ENCODE peak calls at places on chromosomes 2 and 18, in seven cellular contexts. Q is astrocyte of the spinal cord; U is neural crest cell; X is hepatocyte; Y is GM23338; Z is CD8-positive, alpha-beta T cell; B is lower lobe of right lung. F is an unnamed sample.

GRCh38 chr2:98801286-98801685 is 70.4 kb upstream of the MGAT4A start:
- DNase-seq in B (no peak), U (no peak), Y (no peak), Z (no peak), X (no peak), Q (no peak), F (no peak)

GRCh38 chr18:33761363-33761762 is 183.3 kb downstream of the ASXL3 start:
- DNase-seq in B (no peak), Y (no peak), U (no peak), Q (peak), Z (no peak), X (peak), F (no peak)

GRCh38 chr2:23069156-23069555 is 315.8 kb upstream of the KLHL29 start:
- DNase-seq in U (no peak), B (no peak), Q (no peak), Y (no peak), X (peak), Z (no peak), F (no peak)

GRCh38 chr2:236875906-236876505 is 209.7 kb upstream of the COPS8 start:
- DNase-seq in Y (no peak), Q (no peak), U (no peak), X (peak), B (no peak), Z (no peak), F (no peak)

GRCh38 chr2:203170502-203170901 is 68.3 kb upstream of the CYP20A1 start:
- DNase-seq in X (no peak), Q (no peak), Z (no peak), U (no peak), Y (no peak), B (no peak), F (no peak)

GRCh38 chr2:98577313-98577712 is 31.0 kb downstream of the COA5 start:
- DNase-seq in X (no peak), Z (no peak), U (no peak), Y (no peak), B (no peak), Q (no peak), F (no peak)

GRCh38 chr2:27912512-27912911 is 22.0 kb downstream of the BABAM2 start:
- DNase-seq in Z (no peak), Q (no peak), U (no peak), B (no peak), X (no peak), Y (no peak), F (no peak)

GRCh38 chr2:112165296-112165695 is 27.1 kb downstream of the FBLN7 start:
- DNase-seq in B (no peak), Y (no peak), Z (no peak), U (no peak), X (no peak), Q (no peak), F (no peak)

GRCh38 chr2:186256540-186256939 is 229.5 kb upstream of the ZC3H15 start:
- DNase-seq in Y (peak), U (no peak), B (no peak), Z (no peak), Q (peak), X (peak), F (no peak)

GRCh38 chr2:105732096-105732495 is 12.6 kb upstream of the NCK2 start:
- DNase-seq in Z (no peak), Y (no peak), U (no peak), Q (no peak), X (no peak), B (no peak), F (no peak)

GRCh38 chr2:3389193-3389592 is 9.7 kb downstream of the TRAPPC12 start:
- DNase-seq in Q (no peak), Z (no peak), B (no peak), U (no peak), X (no peak), Y (no peak), F (no peak)

GRCh38 chr2:29663266-29663665 is 258.1 kb downstream of the ALK start:
- DNase-seq in U (no peak), Z (no peak), X (no peak), B (no peak), Q (peak), Y (no peak), F (no peak)

GRCh38 chr18:250685-251084 is 17.2 kb downstream of the THOC1 start:
- DNase-seq in U (no peak), Z (no peak), Q (peak), X (no peak), B (no peak), Y (no peak), F (no peak)

GRCh38 chr2:60149151-60149550 is 404.3 kb downstream of the BCL11A start:
- DNase-seq in U (no peak), Z (no peak), Q (no peak), X (no peak), B (no peak), Y (no peak), F (no peak)

GRCh38 chr2:54097124-54097523 is 18.3 kb upstream of the ACYP2 start:
- DNase-seq in Z (no peak), Y (no peak), Q (no peak), U (no peak), X (no peak), B (no peak), F (no peak)

GRCh38 chr18:79508565-79509535 is 113.1 kb downstream of the NFATC1 start:
- DNase-seq in Z (no peak), B (peak), X (no peak), Q (no peak), U (no peak), Y (no peak), F (no peak)

GRCh38 chr2:75481041-75481836 is 79.5 kb downstream of the EVA1A start:
- DNase-seq in Z (no peak), B (no peak), Q (peak), Y (peak), U (no peak), X (peak), F (no peak)

GRCh38 chr2:239152239-239152915 is 248.4 kb downstream of the HDAC4 start:
- DNase-seq in B (peak), X (no peak), Y (no peak), U (no peak), Z (no peak), Q (no peak), F (no peak)

GRCh38 chr2:36395866-36396265 is 40.3 kb downstream of the CRIM1 start:
- DNase-seq in U (no peak), X (no peak), Z (no peak), B (no peak), Q (no peak), Y (no peak), F (no peak)

GRCh38 chr2:150076281-150076680 is 411.2 kb downstream of the RND3 start:
- DNase-seq in X (no peak), B (no peak), U (no peak), Y (no peak), Q (peak), Z (no peak), F (no peak)

GRCh38 chr2:119109823-119110222 is 48.7 kb downstream of the C1QL2 start:
- DNase-seq in Y (no peak), B (no peak), Q (no peak), X (peak), U (no peak), Z (no peak), F (no peak)

GRCh38 chr2:205763708-205764501 is 81.6 kb downstream of the NRP2 start:
- DNase-seq in U (peak), Y (peak), Z (no peak), Q (peak), X (peak), B (peak), F (no peak)

GRCh38 chr2:113709022-113709421 is 47.4 kb downstream of the SLC35F5 start:
- DNase-seq in X (no peak), B (no peak), Q (no peak), Y (no peak), Z (no peak), U (no peak), F (no peak)

GRCh38 chr2:236749346-236749745 is 179.7 kb downstream of the ACKR3 start:
- DNase-seq in X (no peak), U (no peak), Y (no peak), B (no peak), Q (peak), Z (no peak), F (no peak)

GRCh38 chr2:149885946-149886345 is 298.4 kb upstream of the MMADHC start:
- DNase-seq in U (no peak), Q (peak), Y (no peak), B (no peak), Z (no peak), X (no peak), F (no peak)

GRCh38 chr2:239278941-239279365 is 121.9 kb downstream of the HDAC4 start:
- DNase-seq in B (no peak), U (no peak), Z (no peak), X (no peak), Q (peak), Y (no peak), F (no peak)

GRCh38 chr2:141341444-141341843 is 789.4 kb downstream of the LRP1B start:
- DNase-seq in Y (no peak), Q (peak), B (no peak), X (peak), U (no peak), Z (no peak), F (peak)

GRCh38 chr2:120779781-120780283 is 44.2 kb downstream of the GLI2 start:
- DNase-seq in B (no peak), Q (peak), U (no peak), Y (peak), X (peak), Z (no peak), F (no peak)

GRCh38 chr2:105553538-105554196 is 154.8 kb upstream of the FHL2 start:
- DNase-seq in U (no peak), B (no peak), Y (no peak), Q (peak), X (no peak), Z (no peak), F (no peak)

GRCh38 chr2:64609229-64609994 is 44.3 kb downstream of the SERTAD2 start:
- DNase-seq in Q (no peak), X (peak), U (peak), B (peak), Y (peak), Z (peak), F (no peak)

GRCh38 chr2:6896930-6897759 is 19.6 kb downstream of the RSAD2 start:
- DNase-seq in U (no peak), X (peak), B (no peak), Q (peak), Y (peak), Z (no peak), F (peak)

GRCh38 chr2:74168739-74169138 is 9.9 kb downstream of the MOB1A start:
- DNase-seq in U (no peak), X (no peak), Q (no peak), Y (no peak), Z (no peak), B (no peak), F (no peak)

GRCh38 chr2:196165016-196165415 is 6.4 kb downstream of the STK17B start:
- DNase-seq in Q (no peak), X (no peak), Z (no peak), B (no peak), Y (peak), U (no peak), F (no peak)

GRCh38 chr18:26802330-26803200 is 62.9 kb downstream of the AQP4 start:
- DNase-seq in Y (no peak), B (no peak), Z (no peak), Q (no peak), U (no peak), X (no peak), F (no peak)

GRCh38 chr2:172096661-172097547 is 5.8 kb downstream of the DLX2 start:
- DNase-seq in U (peak), Z (no peak), Y (peak), X (peak), B (no peak), Q (no peak), F (peak)

GRCh38 chr18:7576685-7577084 is 9.6 kb downstream of the PTPRM start:
- DNase-seq in Z (no peak), X (no peak), Q (peak), Y (no peak), B (no peak), U (no peak), F (no peak)

GRCh38 chr2:119158563-119159347 is at the start of gene C1QL2:
- DNase-seq in Y (peak), Q (no peak), U (peak), B (no peak), X (peak), Z (no peak), F (no peak)

GRCh38 chr18:36624451-36625167 is 204.2 kb downstream of the TPGS2 start:
- DNase-seq in Q (no peak), U (no peak), X (no peak), Y (peak), B (no peak), Z (no peak), F (no peak)
- TF ChIP-seq CTCF in Q (no peak), U (no peak), X (no peak), Y (peak), B (no peak), Z (no peak), F (no peak)

GRCh38 chr2:88085099-88085498 is 17.5 kb downstream of the SMYD1 start:
- DNase-seq in Y (no peak), Z (no peak), X (no peak), Q (no peak), B (no peak), U (no peak), F (no peak)
- TF ChIP-seq CTCF in Y (no peak), Z (no peak), X (no peak), Q (no peak), B (no peak), U (no peak), F (no peak)

GRCh38 chr2:37556256-37556655 is 115.2 kb downstream of the CDC42EP3 start:
- DNase-seq in Y (no peak), U (no peak), X (no peak), Q (no peak), B (no peak), Z (no peak), F (no peak)

GRCh38 chr2:37553411-37554156 is 117.9 kb downstream of the CDC42EP3 start:
- DNase-seq in X (no peak), Z (no peak), U (no peak), B (no peak), Q (no peak), Y (no peak), F (no peak)

GRCh38 chr2:37554157-37554515 is 117.3 kb downstream of the CDC42EP3 start:
- DNase-seq in B (no peak), X (no peak), Y (no peak), U (no peak), Q (no peak), Z (no peak), F (no peak)

GRCh38 chr2:37555457-37555856 is 116.0 kb downstream of the CDC42EP3 start:
- DNase-seq in Q (no peak), X (no peak), B (peak), U (no peak), Y (no peak), Z (no peak), F (no peak)

GRCh38 chr2:37554687-37555086 is 116.8 kb downstream of the CDC42EP3 start:
- DNase-seq in B (no peak), X (no peak), Y (no peak), Z (no peak), Q (no peak), U (no peak), F (no peak)
- TF ChIP-seq CTCF in B (no peak), X (no peak), Y (no peak), Z (no peak), Q (no peak), U (no peak), F (no peak)

DNA sequence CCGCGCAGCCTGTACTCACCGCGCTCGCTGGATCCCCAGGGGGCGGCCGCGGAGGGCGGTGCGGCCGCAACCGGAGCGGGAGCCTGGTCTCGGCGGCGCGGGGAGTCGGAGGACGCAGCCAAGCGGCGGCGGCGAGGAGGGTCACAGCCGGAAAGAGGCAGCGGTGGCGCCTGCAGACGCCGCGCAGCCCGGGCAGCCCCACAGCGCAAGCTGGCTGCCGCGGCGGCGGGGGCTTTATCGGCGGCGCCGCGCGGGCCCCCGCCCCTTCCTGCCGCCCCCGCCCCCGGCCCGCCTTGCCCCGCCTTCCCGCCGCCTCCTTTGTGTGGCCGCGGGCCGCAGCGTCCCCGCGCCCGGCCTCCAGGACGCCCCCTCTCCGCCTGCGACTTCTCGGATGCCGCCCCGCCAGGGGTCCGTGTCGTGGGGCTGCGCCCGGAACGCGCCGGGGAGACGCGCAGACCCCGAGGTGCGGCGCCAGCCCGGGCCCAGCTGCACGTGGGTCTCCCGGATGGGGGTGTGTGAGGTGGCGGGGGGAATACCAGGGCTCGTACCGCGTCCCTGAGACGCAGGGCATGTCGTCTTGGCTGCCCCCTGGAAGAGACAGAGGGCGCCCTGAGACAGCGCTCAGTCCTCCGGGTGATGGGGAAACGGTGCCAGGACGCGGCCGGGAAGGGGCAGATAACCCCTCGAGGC is at the start of gene SERPINE2:
- DNase-seq in U (peak), X (peak), Y (peak), B (no peak), Z (peak), Q (peak), F (peak)
- TF ChIP-seq CTCF in U (peak), X (peak), Y (peak), B (peak), Z (no peak), Q (peak), F (peak)

GRCh38 chr2:126884861-126885481 is 13.7 kb upstream of the TEX51 start:
- DNase-seq in U (no peak), X (no peak), Z (no peak), Q (no peak), Y (no peak), B (no peak), F (no peak)

GRCh38 chr2:126887506-126887905 is 11.2 kb upstream of the TEX51 start:
- DNase-seq in X (no peak), Y (no peak), U (no peak), B (no peak), Z (no peak), Q (no peak), F (no peak)

GRCh38 chr2:126885701-126886121 is 13.0 kb upstream of the TEX51 start:
- DNase-seq in Q (peak), Y (peak), Z (no peak), U (no peak), B (no peak), X (no peak), F (no peak)

GRCh38 chr2:126886906-126887280 is 11.8 kb upstream of the TEX51 start:
- DNase-seq in Z (no peak), B (no peak), X (no peak), Q (no peak), Y (no peak), U (no peak), F (no peak)

GRCh38 chr2:126886201-126886905 is 12.3 kb upstream of the TEX51 start:
- DNase-seq in U (peak), Y (peak), B (peak), Z (peak), X (peak), Q (peak), F (no peak)
- TF ChIP-seq CTCF in U (peak), Y (peak), B (peak), Z (peak), X (peak), Q (peak), F (peak)

DNA sequence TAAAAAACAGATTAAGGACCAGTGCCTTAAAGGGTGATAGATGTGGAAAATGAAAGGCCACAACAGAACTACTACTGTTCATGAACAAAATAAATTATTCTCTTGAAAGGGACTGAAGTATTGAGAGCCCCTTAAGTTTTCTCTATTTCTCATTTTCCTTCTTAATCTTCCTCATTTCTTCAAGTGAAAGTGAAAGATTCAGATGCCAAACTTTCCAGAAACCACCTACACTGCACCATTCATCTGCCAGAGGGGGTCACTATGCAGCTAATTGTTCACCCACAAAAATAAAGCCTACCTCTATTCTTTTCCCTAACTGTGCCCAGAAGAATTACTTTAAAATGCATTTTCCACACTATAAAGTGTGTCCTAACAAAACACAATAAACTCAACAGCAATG is 140.1 kb downstream of the NR4A2 start:
- DNase-seq in Q (no peak), X (no peak), Z (no peak), Y (peak), U (no peak), B (no peak), F (no peak)
- TF ChIP-seq CTCF in Q (peak), X (no peak), Z (peak), Y (peak), U (no peak), B (no peak), F (peak)

F was measured in AG09319.